ENCODE peak calls at places on chromosome 9, in seven cellular contexts. Z is stomach, Q is prostate gland, T is H1, E is HCT116, O is spleen, F is endothelial cell of umbilical vein. D is an unnamed sample.

GRCh38 chr9:128124451-128124850 is 3.1 kb downstream of the PTGES2 start:
- DNase-seq in Z (peak; percentile 17), Q (no peak), T (no peak), E (no peak), O (peak; percentile 58), F (no peak), D (no peak)

GRCh38 chr9:110807956-110808598 is 139.5 kb downstream of the MUSK start:
- DNase-seq in Z (no peak), Q (no peak), T (no peak), E (no peak), O (no peak), F (no peak), D (no peak)

GRCh38 chr9:76373173-76373771 is 21.0 kb downstream of the RFK start:
- DNase-seq in Z (peak; percentile 85), Q (no peak), T (no peak), E (no peak), O (no peak), F (no peak), D (peak; percentile 81)

GRCh38 chr9:127904888-127905728 is 5.7 kb upstream of the ST6GALNAC6 start:
- DNase-seq in Z (no peak), Q (no peak), T (no peak), E (no peak), O (peak; percentile 83), F (no peak), D (peak; percentile 80)

GRCh38 chr9:29214702-29215248 is 1641.5 kb upstream of the C9orf72 start:
- DNase-seq in Z (no peak), Q (no peak), T (no peak), E (no peak), O (no peak), F (no peak), D (no peak)

GRCh38 chr9:27457445-27457844 is 66.6 kb upstream of the IFNK start:
- DNase-seq in Z (no peak), Q (no peak), T (no peak), E (no peak), O (peak; percentile 79), F (no peak), D (peak; percentile 83)

GRCh38 chr9:110156902-110157301 is 51.1 kb downstream of the C9orf152 start:
- DNase-seq in Z (no peak), Q (no peak), T (no peak), E (no peak), O (no peak), F (no peak), D (peak; percentile 26)

GRCh38 chr9:97900738-97901565 is 21.3 kb downstream of the TRMO start:
- DNase-seq in Z (no peak), Q (no peak), T (no peak), E (peak; percentile 27), O (no peak), F (peak; percentile 45), D (no peak)

GRCh38 chr9:129006328-129007034 is 21.6 kb downstream of the SH3GLB2 start:
- DNase-seq in Z (peak; percentile 72), Q (peak; percentile 66), T (peak; percentile 64), E (peak; percentile 44), O (no peak), F (peak; percentile 70), D (peak; percentile 66)

GRCh38 chr9:5764130-5764868 is 68.6 kb downstream of the ERMP1 start:
- DNase-seq in Z (no peak), Q (no peak), T (no peak), E (no peak), O (no peak), F (no peak), D (no peak)

GRCh38 chr9:26210338-26210851 is 532.2 kb upstream of the TUSC1 start:
- DNase-seq in Z (no peak), Q (no peak), T (no peak), E (no peak), O (no peak), F (no peak), D (no peak)

GRCh38 chr9:34322899-34323591 is 6.0 kb downstream of the KIF24 start:
- DNase-seq in Z (no peak), Q (no peak), T (no peak), E (no peak), O (no peak), F (no peak), D (no peak)

GRCh38 chr9:97985058-97985861 is 2.1 kb downstream of the ANP32B start:
- DNase-seq in Z (peak; percentile 32), Q (no peak), T (no peak), E (no peak), O (peak; percentile 87), F (peak; percentile 56), D (peak; percentile 44)

GRCh38 chr9:127904518-127904887 is 5.1 kb upstream of the ST6GALNAC6 start:
- DNase-seq in Z (no peak), Q (peak; percentile 74), T (no peak), E (no peak), O (peak; percentile 86), F (peak; percentile 52), D (no peak)

GRCh38 chr9:69223605-69224004 is 49.5 kb downstream of the TJP2 start:
- DNase-seq in Z (no peak), Q (no peak), T (peak; percentile 53), E (peak; percentile 28), O (no peak), F (peak; percentile 74), D (no peak)

GRCh38 chr9:78857371-78858225 is 560.7 kb downstream of the PSAT1 start:
- DNase-seq in Z (no peak), Q (no peak), T (no peak), E (no peak), O (no peak), F (no peak), D (no peak)

GRCh38 chr9:111074395-111074794 is 36.1 kb upstream of the LPAR1 start:
- DNase-seq in Z (no peak), Q (no peak), T (no peak), E (no peak), O (no peak), F (no peak), D (no peak)

GRCh38 chr9:105883847-105884246 is 189.5 kb downstream of the TMEM38B start:
- DNase-seq in Z (no peak), Q (no peak), T (no peak), E (no peak), O (no peak), F (no peak), D (no peak)

GRCh38 chr9:93826209-93826608 is 128.9 kb downstream of the BARX1 start:
- DNase-seq in Z (no peak), Q (no peak), T (no peak), E (no peak), O (peak; percentile 81), F (no peak), D (no peak)

GRCh38 chr9:13901176-13901575 is 412.8 kb downstream of the NFIB start:
- DNase-seq in Z (no peak), Q (no peak), T (no peak), E (no peak), O (no peak), F (no peak), D (no peak)
- H3K27ac ChIP-seq in Z (no peak overlapping the region), Q (no peak overlapping the region), T (no peak overlapping the region), E (no peak overlapping the region), O (no peak overlapping the region), F (no peak overlapping the region), D (no peak overlapping the region)

GRCh38 chr9:81605154-81605670 is 84.1 kb downstream of the TLE1 start:
- DNase-seq in Z (no peak), Q (no peak), T (no peak), E (no peak), O (no peak), F (no peak), D (no peak)
- TF ChIP-seq POLR2AphosphoS5 in Z (no peak), Q (no peak), T (no peak), E (no peak), O (no peak), F (no peak), D (no peak)

DNA sequence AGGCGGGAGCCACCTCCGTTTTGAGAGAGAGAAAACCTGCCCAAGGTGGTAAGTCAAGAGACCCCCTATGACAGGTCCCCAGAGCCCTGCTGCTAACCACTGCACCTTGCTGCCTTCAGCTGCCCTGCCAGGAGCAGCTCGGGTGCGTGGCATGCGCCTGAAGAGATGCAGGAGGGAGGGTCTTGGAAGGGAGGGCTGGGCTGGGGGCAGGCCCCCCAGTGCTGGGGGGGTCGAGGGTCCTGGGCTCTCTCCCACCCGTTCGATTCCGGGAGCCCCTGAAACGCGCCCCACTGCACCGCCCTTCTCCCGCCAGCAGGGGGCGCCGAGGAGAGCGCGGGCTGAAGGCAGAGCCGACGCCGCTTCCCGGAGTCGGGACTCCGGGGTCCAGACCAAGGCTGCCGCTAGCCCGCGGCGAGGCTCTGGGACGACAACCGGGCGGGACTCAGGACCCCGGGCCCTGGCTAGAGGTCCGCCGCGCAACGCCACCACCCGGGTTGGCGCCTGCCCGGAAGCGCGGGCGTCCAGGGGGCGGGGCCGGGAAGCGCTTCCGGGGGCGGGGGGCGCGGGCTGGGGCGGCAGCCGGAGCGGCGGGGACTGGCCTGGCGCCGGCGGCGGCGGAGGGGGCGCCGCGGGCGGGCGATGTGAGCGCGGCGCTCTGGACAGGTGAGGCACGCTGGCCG is at the start of gene ZBTB34:
- DNase-seq in Z (peak; percentile 77), Q (peak; percentile 39), T (peak; percentile 9), E (peak; percentile 6), O (peak; percentile 94), F (peak; percentile 61), D (peak; percentile 77)
- TF ChIP-seq POLR2A in Z (no peak), Q (no peak), T (peak; percentile 32), E (no peak), O (peak; percentile 32), F (peak; percentile 73), D (no peak)

GRCh38 chr9:134323741-134324358 is 2.4 kb upstream of the RXRA start:
- DNase-seq in Z (peak; percentile 84), Q (no peak), T (no peak), E (peak; percentile 51), O (peak; percentile 76), F (no peak), D (peak; percentile 83)
- H3K27ac ChIP-seq in Z (peak overlapping the region; percentile 28), Q (peak overlapping the region; percentile 97), T (no peak overlapping the region), E (peak overlapping the region; percentile 99), O (no peak overlapping the region), F (no peak overlapping the region), D (peak overlapping the region; percentile 98)

DNA sequence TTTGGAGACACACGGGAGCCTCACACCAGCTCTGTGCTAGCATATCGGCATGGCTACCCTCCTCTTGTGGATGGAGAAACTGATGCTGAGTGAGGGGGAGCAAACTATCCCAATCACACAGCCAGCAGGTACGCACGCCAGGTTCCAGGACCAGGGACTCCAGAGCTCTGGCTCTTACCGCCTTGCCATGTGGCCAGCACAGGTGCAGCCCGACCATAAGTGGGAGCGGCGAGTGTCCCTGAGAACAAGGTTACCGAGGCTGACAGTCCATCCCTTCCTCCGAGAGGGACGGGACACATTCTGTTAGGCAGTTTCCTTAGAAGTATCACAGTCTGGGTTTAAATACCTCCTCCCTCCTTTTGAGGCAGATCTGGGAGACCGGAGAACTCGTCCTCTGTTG is 86.0 kb downstream of the PAX5 start:
- DNase-seq in Z (no peak), Q (no peak), T (no peak), E (no peak), O (no peak), F (no peak), D (no peak)
- TF ChIP-seq POLR2AphosphoS5 in Z (no peak), Q (no peak), T (no peak), E (no peak), O (no peak), F (no peak), D (no peak)

DNA sequence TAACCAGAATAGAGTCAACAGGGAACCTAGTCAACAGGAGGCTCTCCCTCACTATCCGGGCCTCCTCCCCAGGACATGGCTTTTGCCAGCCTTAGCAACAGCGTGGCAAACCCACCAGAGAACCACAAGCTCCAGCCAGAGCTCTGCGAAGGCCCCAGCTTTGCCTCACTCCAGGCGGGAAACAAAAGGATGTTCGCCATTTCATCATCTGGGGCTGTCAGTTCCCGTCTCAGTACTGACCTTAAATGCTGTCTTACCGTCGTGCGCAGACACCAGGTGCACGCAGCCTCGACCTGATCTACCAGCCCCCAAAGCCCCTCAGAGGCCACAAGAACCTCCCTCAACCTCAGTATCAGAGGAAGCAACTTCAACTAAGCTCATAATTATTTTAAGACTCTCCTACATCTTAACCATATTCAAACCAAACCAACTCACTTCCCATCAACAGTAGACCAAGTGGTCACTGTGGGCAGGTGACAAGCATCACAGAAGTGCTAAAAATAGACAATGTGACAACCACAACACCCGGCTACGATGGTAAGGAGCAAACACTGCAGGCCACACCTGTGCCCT is 71.4 kb downstream of the SEMA4D start:
- DNase-seq in Z (no peak), Q (no peak), T (no peak), E (no peak), O (peak; percentile 55), F (no peak), D (peak; percentile 62)
- TF ChIP-seq POLR2A in Z (no peak), Q (no peak), T (no peak), E (no peak), O (no peak), F (no peak), D (no peak)

D was measured in transverse colon.